ENCODE peak calls at places on chromosome 5, in five cellular contexts. R is GM23338, E is PC-9, I is OCI-LY7, K is HCT116. H is an unnamed sample.

GRCh38 chr5:337565-338130 is 16.1 kb downstream of the AHRR start:
- DNase-seq in R (peak; percentile 80), E (no peak), I (no peak), K (peak; percentile 59), H (peak; percentile 50)

GRCh38 chr5:34866989-34867471 is 28.1 kb downstream of the TTC23L start:
- DNase-seq in R (no peak), E (no peak), I (no peak), K (no peak), H (no peak)

GRCh38 chr5:61563401-61563800 is 231.3 kb downstream of the ZSWIM6 start:
- DNase-seq in R (no peak), E (no peak), I (no peak), K (no peak), H (no peak)

GRCh38 chr5:143682221-143682620 is 129.7 kb upstream of the HMHB1 start:
- DNase-seq in R (no peak), E (no peak), I (no peak), K (no peak), H (no peak)

GRCh38 chr5:1008451-1009358 is at the start of gene NKD2:
- DNase-seq in R (peak; percentile 69), E (no peak), I (peak; percentile 50), K (no peak), H (peak; percentile 38)

GRCh38 chr5:142609142-142609541 is 76.7 kb downstream of the FGF1 start:
- DNase-seq in R (no peak), E (no peak), I (no peak), K (no peak), H (no peak)

GRCh38 chr5:82277613-82277986 is 554 bp downstream of the RPS23 start:
- DNase-seq in R (no peak), E (no peak), I (no peak), K (no peak), H (no peak)

GRCh38 chr5:39447968-39448367 is 23.2 kb upstream of the DAB2 start:
- DNase-seq in R (no peak), E (no peak), I (no peak), K (no peak), H (peak; percentile 96)

GRCh38 chr5:141668601-141669265 is 13.3 kb downstream of the ARAP3 start:
- DNase-seq in R (no peak), E (no peak), I (no peak), K (no peak), H (no peak)

GRCh38 chr5:184461-184860 is 6.8 kb upstream of the LRRC14B start:
- DNase-seq in R (no peak), E (no peak), I (no peak), K (no peak), H (peak; percentile 25)

GRCh38 chr5:67636091-67636490 is 439.5 kb upstream of the CD180 start:
- DNase-seq in R (no peak), E (no peak), I (no peak), K (no peak), H (no peak)

GRCh38 chr5:9440517-9440916 is 105.4 kb downstream of the SEMA5A start:
- DNase-seq in R (no peak), E (peak; percentile 62), I (no peak), K (no peak), H (peak; percentile 98)

GRCh38 chr5:154588091-154588762 is 110.2 kb upstream of the HAND1 start:
- DNase-seq in R (no peak), E (no peak), I (no peak), K (no peak), H (no peak)

GRCh38 chr5:135339189-135339588 is 59.8 kb downstream of the MACROH2A1 start:
- DNase-seq in R (no peak), E (no peak), I (no peak), K (no peak), H (no peak)

GRCh38 chr5:106873558-106873957 is 797.2 kb downstream of the EFNA5 start:
- DNase-seq in R (no peak), E (no peak), I (no peak), K (no peak), H (peak; percentile 60)

GRCh38 chr5:96626956-96627355 is 35.2 kb upstream of the CAST start:
- DNase-seq in R (no peak), E (peak; percentile 78), I (no peak), K (no peak), H (peak; percentile 7)

GRCh38 chr5:148457183-148457620 is 73.4 kb downstream of the FBXO38 start:
- DNase-seq in R (peak; percentile 56), E (no peak), I (peak; percentile 57), K (no peak), H (peak; percentile 51)

GRCh38 chr5:110262754-110263153 is 463.7 kb downstream of the TMEM232 start:
- DNase-seq in R (no peak), E (no peak), I (no peak), K (no peak), H (no peak)

GRCh38 chr5:41336471-41336870 is 123.1 kb upstream of the C6 start:
- DNase-seq in R (peak; percentile 3), E (no peak), I (no peak), K (no peak), H (no peak)

GRCh38 chr5:172678902-172679301 is 37.8 kb downstream of the NEURL1B start:
- DNase-seq in R (no peak), E (no peak), I (no peak), K (no peak), H (no peak)

GRCh38 chr5:756171-756570 is 28.4 kb downstream of the ZDHHC11B start:
- DNase-seq in R (no peak), E (no peak), I (no peak), K (no peak), H (no peak)

GRCh38 chr5:37717613-37718431 is 122.0 kb downstream of the GDNF start:
- DNase-seq in R (no peak), E (peak; percentile 95), I (no peak), K (no peak), H (peak; percentile 93)

GRCh38 chr5:150180241-150181027 is 9.4 kb upstream of the SLC6A7 start:
- DNase-seq in R (no peak), E (no peak), I (no peak), K (no peak), H (no peak)

GRCh38 chr5:42804717-42805339 is 6.9 kb downstream of the SELENOP start:
- DNase-seq in R (no peak), E (no peak), I (no peak), K (no peak), H (no peak)

GRCh38 chr5:76561959-76562358 is 61.2 kb downstream of the F2RL2 start:
- DNase-seq in R (no peak), E (no peak), I (no peak), K (no peak), H (no peak)

GRCh38 chr5:118723021-118723338 is 265.4 kb downstream of the DTWD2 start:
- DNase-seq in R (no peak), E (no peak), I (no peak), K (no peak), H (no peak)

DNA sequence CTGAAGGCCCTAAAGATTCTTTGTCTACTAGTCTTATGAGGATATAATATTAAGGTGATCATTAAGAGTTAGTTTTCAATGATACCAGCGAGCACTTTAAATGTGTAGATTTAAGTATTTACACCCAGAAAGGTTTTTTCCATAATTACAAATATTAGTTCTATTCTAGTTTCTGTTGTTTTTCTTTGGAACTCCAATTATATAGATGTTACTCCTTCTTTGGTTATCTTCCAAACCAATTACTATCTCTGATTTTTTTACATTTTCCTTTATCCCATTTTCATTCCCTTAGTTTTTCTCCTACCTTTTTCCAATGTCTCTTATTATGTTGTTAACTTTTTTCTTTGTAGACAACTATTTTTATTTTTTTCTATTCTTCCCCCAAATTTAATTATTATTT is 355.1 kb downstream of the KCNN2 start:
- DNase-seq in R (no peak), E (no peak), I (no peak), K (no peak), H (no peak)
- H3K9me2 ChIP-seq in R (no peaks in the 10 kb centered on the region), E (no peaks in the 10 kb centered on the region), I (no peaks in the 10 kb centered on the region), K (no peaks in the 10 kb centered on the region), H (no peaks in the 10 kb centered on the region)

DNA sequence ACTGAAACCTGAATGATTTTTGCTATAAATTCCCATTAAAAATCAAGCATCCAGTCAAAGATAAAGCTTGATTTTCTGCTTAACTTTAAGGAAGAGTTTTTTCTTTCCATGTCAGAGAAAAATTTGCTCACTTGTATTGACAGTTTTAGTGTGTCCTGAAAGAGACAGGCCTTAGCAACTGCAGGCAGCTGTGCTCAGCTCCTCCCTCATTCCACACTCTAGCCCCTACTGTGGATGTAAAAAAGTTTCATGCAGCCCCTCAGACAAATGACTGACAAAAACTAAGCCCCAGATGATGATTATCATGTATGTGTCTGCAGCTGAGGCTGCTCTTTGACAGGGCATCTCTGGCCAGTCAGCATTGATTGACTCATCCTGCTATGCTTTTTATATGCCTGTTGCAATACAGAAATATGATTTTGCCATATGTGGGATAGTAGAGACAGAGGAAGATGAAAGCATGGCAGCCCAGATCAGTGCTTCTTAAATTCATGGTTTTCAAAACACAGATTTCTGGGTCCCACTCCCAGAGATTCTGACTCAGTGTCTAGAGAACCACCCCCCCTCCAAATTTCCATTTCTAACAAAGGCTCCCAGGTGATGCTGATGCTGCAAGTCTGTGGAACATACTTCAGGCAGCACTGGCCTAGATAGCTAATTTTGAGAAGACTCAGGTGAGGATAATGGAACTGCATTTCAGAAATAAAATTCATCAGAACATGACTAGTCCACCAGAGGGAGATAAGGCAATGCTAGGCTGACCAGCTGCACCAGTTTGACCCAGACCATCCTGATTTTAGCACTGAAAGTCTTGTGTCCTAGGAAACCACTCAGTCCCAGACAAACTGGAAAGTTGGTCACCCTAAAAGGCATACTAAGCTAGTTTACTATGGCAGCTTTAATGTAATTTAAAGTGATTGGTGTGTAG is 298.7 kb upstream of the KCNN2 start:
- DNase-seq in R (no peak), E (no peak), I (no peak), K (no peak), H (peak; percentile 3)
- TF ChIP-seq CTCF in R (peak; percentile 41), E (no peak), I (no peak), K (no peak), H (peak; percentile 12)

DNA sequence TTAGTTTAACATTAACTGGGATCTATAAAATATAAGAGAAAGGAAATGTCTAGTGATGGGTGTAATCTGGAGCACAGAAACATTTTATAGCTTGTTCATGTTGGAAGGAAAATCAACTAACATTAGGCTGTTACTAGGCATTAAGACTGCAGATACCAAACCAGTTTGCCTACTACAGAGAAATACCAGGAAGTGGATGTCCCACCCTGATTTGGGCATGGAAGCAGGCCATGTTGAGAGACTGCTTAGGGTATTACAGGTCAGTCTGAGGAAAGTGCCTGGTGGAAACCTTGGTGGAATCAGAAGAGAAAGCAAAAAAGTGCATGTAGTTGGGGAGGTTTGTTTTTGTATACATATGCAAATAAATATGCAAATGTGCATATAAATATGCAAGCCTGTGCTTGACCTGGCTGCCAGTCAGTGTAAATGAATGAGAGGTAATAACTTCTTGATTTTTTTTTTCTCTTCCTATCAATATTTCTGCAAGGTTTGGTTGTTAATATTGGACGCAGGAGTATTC is 9.6 kb upstream of the CCDC112 start:
- DNase-seq in R (peak; percentile 11), E (peak; percentile 76), I (no peak), K (no peak), H (peak; percentile 42)
- H3K9me2 ChIP-seq in R (no peaks in the 10 kb centered on the region), E (peaks cover 4% of the 10 kb centered on the region), I (no peaks in the 10 kb centered on the region), K (no peaks in the 10 kb centered on the region), H (no peaks in the 10 kb centered on the region)

GRCh38 chr5:7347377-7347776 is 48.6 kb upstream of the ADCY2 start:
- DNase-seq in R (peak; percentile 54), E (no peak), I (no peak), K (no peak), H (no peak)

GRCh38 chr5:7348168-7348802 is 47.7 kb upstream of the ADCY2 start:
- DNase-seq in R (peak; percentile 19), E (no peak), I (no peak), K (no peak), H (no peak)
- TF ChIP-seq CTCF in R (no peak), E (no peak), I (no peak), K (no peak), H (no peak)